ENCODE peak calls at places on chromosomes 4 and X, in eight cellular contexts. Y is A549, K is heart left ventricle, Z is GM12878, G is esophagus squamous epithelium, T is stomach, S is transverse colon, R is suprapubic skin. B is an unnamed sample. For H3K4me1, the result is how much of the 10 kb centered on the place peaks cover.

GRCh38 chr4:139460565-139460964 is 6.6 kb downstream of the RAB33B start:
- DNase-seq in Y (no peak), K (no peak), Z (no peak), G (no peak), T (no peak), S (no peak), R (no peak), B (no peak)

GRCh38 chrX:49129427-49129826 is 5.9 kb upstream of the GPKOW start:
- DNase-seq in Y (no peak), K (no peak), Z (no peak), G (no peak), T (no peak), S (no peak), R (no peak), B (no peak)

GRCh38 chr4:10083331-10083769 is 33.2 kb downstream of the WDR1 start:
- DNase-seq in Y (no peak), K (no peak), Z (no peak), G (no peak), T (peak), S (peak), R (peak), B (peak)

GRCh38 chr4:109559625-109559982 is 442 bp upstream of the MCUB start:
- DNase-seq in Y (peak), K (peak), Z (no peak), G (no peak), T (no peak), S (peak), R (no peak), B (no peak)

GRCh38 chr4:175054980-175055379 is 136.8 kb downstream of the ADAM29 start:
- DNase-seq in Y (no peak), K (no peak), Z (no peak), G (no peak), T (no peak), S (no peak), R (no peak), B (no peak)

GRCh38 chr4:30753316-30753715 is 33.1 kb downstream of the PCDH7 start:
- DNase-seq in Y (no peak), K (no peak), Z (no peak), G (no peak), T (no peak), S (no peak), R (no peak), B (no peak)

GRCh38 chrX:18984381-18985185 is 669 bp upstream of the PHKA2 start:
- DNase-seq in Y (peak), K (peak), Z (peak), G (peak), T (peak), S (peak), R (peak), B (peak)

GRCh38 chr4:105305019-105305836 is 158.6 kb downstream of the TET2 start:
- DNase-seq in Y (no peak), K (no peak), Z (peak), G (no peak), T (no peak), S (no peak), R (no peak), B (no peak)

GRCh38 chr4:169662226-169662625 is 41.8 kb downstream of the CLCN3 start:
- DNase-seq in Y (no peak), K (no peak), Z (no peak), G (no peak), T (no peak), S (no peak), R (no peak), B (no peak)

GRCh38 chrX:133838761-133839676 is 146.4 kb downstream of the GPC3 start:
- DNase-seq in Y (peak), K (no peak), Z (no peak), G (no peak), T (no peak), S (peak), R (no peak), B (peak)

GRCh38 chrX:49042581-49043219 is 457 bp downstream of the TFE3 start:
- DNase-seq in Y (no peak), K (no peak), Z (no peak), G (no peak), T (no peak), S (no peak), R (no peak), B (no peak)

GRCh38 chrX:112997991-112998390 is 157.4 kb upstream of the AMOT start:
- DNase-seq in Y (no peak), K (no peak), Z (no peak), G (no peak), T (no peak), S (no peak), R (no peak), B (no peak)

GRCh38 chr4:76688737-76689078 is 209.2 kb downstream of the SOWAHB start:
- DNase-seq in Y (no peak), K (no peak), Z (no peak), G (no peak), T (no peak), S (no peak), R (no peak), B (no peak)

GRCh38 chr4:139934336-139934735 is 219.6 kb downstream of the MAML3 start:
- DNase-seq in Y (no peak), K (no peak), Z (no peak), G (no peak), T (no peak), S (no peak), R (no peak), B (peak)

GRCh38 chrX:150902434-150903109 is 4.1 kb upstream of the CD99L2 start:
- DNase-seq in Y (no peak), K (no peak), Z (no peak), G (no peak), T (no peak), S (no peak), R (no peak), B (no peak)

GRCh38 chr4:87354168-87355102 is 31.8 kb upstream of the HSD17B13 start:
- DNase-seq in Y (no peak), K (no peak), Z (no peak), G (no peak), T (no peak), S (no peak), R (no peak), B (no peak)

GRCh38 chrX:55342533-55343501 is 78.1 kb upstream of the PAGE3 start:
- DNase-seq in Y (peak), K (peak), Z (peak), G (no peak), T (peak), S (peak), R (no peak), B (peak)

GRCh38 chr4:88846232-88846790 is 148.7 kb upstream of the NAP1L5 start:
- DNase-seq in Y (no peak), K (no peak), Z (no peak), G (no peak), T (no peak), S (no peak), R (no peak), B (no peak)

GRCh38 chr4:110636677-110637407 is 14.0 kb upstream of the PITX2 start:
- DNase-seq in Y (peak), K (no peak), Z (no peak), G (no peak), T (no peak), S (peak), R (no peak), B (no peak)

GRCh38 chr4:168836482-168836881 is 173.6 kb downstream of the CBR4 start:
- DNase-seq in Y (no peak), K (peak), Z (no peak), G (no peak), T (no peak), S (no peak), R (no peak), B (no peak)

GRCh38 chrX:21658152-21658737 is at the start of gene KLHL34:
- DNase-seq in Y (no peak), K (peak), Z (no peak), G (no peak), T (no peak), S (peak), R (no peak), B (no peak)

GRCh38 chr4:99848576-99848975 is 31.9 kb downstream of the DAPP1 start:
- DNase-seq in Y (no peak), K (no peak), Z (peak), G (no peak), T (no peak), S (no peak), R (no peak), B (no peak)
- TF ChIP-seq POLR2A in Y (no peak), K (no peak), Z (no peak), G (no peak), T (no peak), S (no peak), R (no peak), B (no peak)

DNA sequence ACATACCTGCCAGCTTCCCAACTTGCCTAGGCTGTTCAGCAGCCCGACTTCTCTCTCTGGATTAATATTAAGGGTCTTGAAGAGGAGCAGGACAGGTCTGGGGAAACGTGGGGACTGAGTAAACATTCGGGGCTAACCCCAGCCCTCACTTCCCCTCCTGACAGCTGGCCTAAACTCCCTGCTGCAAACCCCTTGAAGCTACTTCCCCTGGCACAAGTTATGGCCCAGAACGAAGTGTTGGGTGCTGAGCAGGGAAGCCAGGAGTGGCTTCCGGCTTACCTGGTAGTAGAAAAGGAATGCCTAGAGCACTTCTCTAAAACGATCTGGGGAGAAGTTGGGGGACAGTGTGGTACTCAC is 200.0 kb downstream of the BCOR start:
- DNase-seq in Y (no peak), K (no peak), Z (no peak), G (no peak), T (no peak), S (no peak), R (no peak), B (no peak)
- H3K4me1 ChIP-seq in Y (half or more), K (under half), Z (under half), G (under half), T (under half), S (under half), R (under half), B (under half)

GRCh38 chrX:47297874-47298273 is 65.1 kb downstream of the USP11 start:
- DNase-seq in Y (no peak), K (no peak), Z (no peak), G (no peak), T (peak), S (no peak), R (no peak), B (no peak)
- TF ChIP-seq POLR2A in Y (no peak), K (no peak), Z (no peak), G (no peak), T (no peak), S (no peak), R (no peak), B (no peak)

GRCh38 chr4:112520598-112521122 is 4.7 kb upstream of the NEUROG2 start:
- DNase-seq in Y (no peak), K (no peak), Z (no peak), G (no peak), T (no peak), S (no peak), R (no peak), B (no peak)
- H3K4me1 ChIP-seq in Y (under half), K (under half), Z (under half), G (under half), T (under half), S (under half), R (half or more), B (under half)

GRCh38 chrX:118495061-118495921 is at the start of gene DOCK11:
- DNase-seq in Y (peak), K (peak), Z (peak), G (peak), T (peak), S (peak), R (peak), B (peak)
- TF ChIP-seq POLR2A in Y (no peak), K (peak), Z (peak), G (peak), T (no peak), S (peak), R (peak), B (no peak)